ENCODE peak calls at places on chromosomes 13 and 19, in four cellular contexts. S is H9, X is H1, M is mesenchymal stem cell. Y is an unnamed sample. For H3K9me3, the result is how much of the 10 kb centered on the place peaks cover.

GRCh38 chr19:1125601-1126533 is 22.1 kb downstream of the GPX4 start:
- DNase-seq in M (no peak), S (no peak), X (no peak), Y (no peak)

GRCh38 chr19:47432499-47432898 is 13.2 kb upstream of the MEIS3 start:
- DNase-seq in X (no peak), S (no peak), M (no peak), Y (no peak)

GRCh38 chr19:12779162-12779993 is 4.0 kb upstream of the HOOK2 start:
- DNase-seq in X (no peak), M (peak), S (no peak), Y (no peak)

GRCh38 chr13:35994131-35994966 is 136.8 kb downstream of the DCLK1 start:
- DNase-seq in S (no peak), M (no peak), X (no peak), Y (no peak)

GRCh38 chr19:31503211-31503610 is 154.0 kb upstream of the TSHZ3 start:
- DNase-seq in M (no peak), S (no peak), X (peak), Y (no peak)

GRCh38 chr19:54449701-54450069 is 686 bp downstream of the LENG8 start:
- DNase-seq in M (peak), X (no peak), S (no peak), Y (no peak)

GRCh38 chr13:73090116-73090811 is 31.5 kb downstream of the KLF5 start:
- DNase-seq in M (peak), X (no peak), S (peak), Y (no peak)

GRCh38 chr19:21460686-21461085 is 44.7 kb upstream of the ZNF429 start:
- DNase-seq in M (no peak), X (no peak), S (no peak), Y (no peak)

GRCh38 chr19:57747472-57747807 is 825 bp downstream of the ZNF776 start:
- DNase-seq in X (no peak), M (peak), S (no peak), Y (no peak)

GRCh38 chr13:108227651-108228272 is 9.6 kb downstream of the ABHD13 start:
- DNase-seq in X (no peak), S (no peak), M (peak), Y (no peak)

GRCh38 chr13:48731957-48732569 is 78.3 kb downstream of the CYSLTR2 start:
- DNase-seq in S (peak), X (peak), M (no peak), Y (peak)

GRCh38 chr19:1001538-1002166 is 1.4 kb downstream of the GRIN3B start:
- DNase-seq in X (peak), M (peak), S (peak), Y (peak)

GRCh38 chr19:45999653-46000121 is 4.4 kb downstream of the CCDC61 start:
- DNase-seq in S (peak), X (peak), M (peak), Y (no peak)

GRCh38 chr13:54574791-54575190 is 1546.2 kb downstream of the OLFM4 start:
- DNase-seq in M (peak), X (no peak), S (no peak), Y (no peak)

GRCh38 chr19:31066385-31066784 is 282.9 kb downstream of the TSHZ3 start:
- DNase-seq in S (no peak), X (no peak), M (peak), Y (no peak)

GRCh38 chr19:40269216-40269940 is 15.8 kb downstream of the AKT2 start:
- DNase-seq in X (no peak), S (no peak), M (no peak), Y (no peak)

GRCh38 chr13:47508518-47509228 is 492.4 kb downstream of the SUCLA2 start:
- DNase-seq in M (no peak), S (no peak), X (no peak), Y (no peak)

GRCh38 chr19:1098177-1099051 is 3.2 kb upstream of the POLR2E start:
- DNase-seq in M (no peak), S (no peak), X (no peak), Y (no peak)

GRCh38 chr13:21297452-21297851 is 121.0 kb downstream of the MRPL57 start:
- DNase-seq in X (no peak), M (peak), S (no peak), Y (peak)

GRCh38 chr19:52369463-52370340 is at the start of gene ZNF880:
- DNase-seq in M (peak), S (peak), X (peak), Y (peak)

GRCh38 chr19:47210689-47211316 is 20.2 kb downstream of the BBC3 start:
- DNase-seq in S (peak), X (peak), M (peak), Y (peak)

GRCh38 chr13:33633701-33634525 is 184.0 kb upstream of the RFC3 start:
- DNase-seq in S (no peak), M (peak), X (no peak), Y (no peak)

GRCh38 chr13:68358218-68358817 is 1128.2 kb upstream of the PCDH9 start:
- DNase-seq in M (no peak), X (no peak), S (no peak), Y (no peak)

GRCh38 chr13:112725346-112726017 is 35.6 kb downstream of the ATP11A start:
- DNase-seq in S (peak), X (no peak), M (no peak), Y (no peak)

GRCh38 chr13:21688056-21688455 is 17.2 kb downstream of the FGF9 start:
- DNase-seq in M (no peak), X (no peak), S (no peak), Y (no peak)

GRCh38 chr19:43527860-43528622 is 1.0 kb upstream of the ETHE1 start:
- DNase-seq in M (peak), S (no peak), X (no peak), Y (no peak)

GRCh38 chr13:66977156-66977555 is 253.0 kb downstream of the PCDH9 start:
- DNase-seq in S (no peak), X (no peak), M (no peak), Y (no peak)

GRCh38 chr19:23377276-23377675 is 18.0 kb downstream of the ZNF91 start:
- DNase-seq in M (no peak), X (no peak), S (no peak), Y (no peak)

GRCh38 chr19:2532252-2533071 is 56.5 kb downstream of the GADD45B start:
- DNase-seq in X (no peak), M (peak), S (no peak), Y (no peak)

GRCh38 chr19:18644144-18645034 is 7.6 kb downstream of the KLHL26 start:
- DNase-seq in S (no peak), X (no peak), M (no peak), Y (no peak)

GRCh38 chr13:101144808-101145419 is 271.4 kb downstream of the NALCN start:
- DNase-seq in S (no peak), X (no peak), M (peak), Y (peak)

GRCh38 chr13:37109080-37109678 is 3.7 kb upstream of the CSNK1A1L start:
- DNase-seq in S (no peak), X (no peak), M (peak), Y (peak)

GRCh38 chr19:47229674-47230121 is 1.3 kb downstream of the BBC3 start:
- DNase-seq in M (peak), S (no peak), X (no peak), Y (no peak)

GRCh38 chr19:31349160-31349881 is at the start of gene TSHZ3:
- DNase-seq in M (peak), X (peak), S (peak), Y (no peak)

GRCh38 chr13:26699197-26699490 is 61.4 kb downstream of the GPR12 start:
- DNase-seq in X (no peak), S (no peak), M (no peak), Y (no peak)

GRCh38 chr13:26695891-26696311 is 64.7 kb downstream of the GPR12 start:
- DNase-seq in M (no peak), S (no peak), X (no peak), Y (no peak)

GRCh38 chr13:26695360-26695705 is 65.3 kb downstream of the GPR12 start:
- DNase-seq in X (no peak), M (no peak), S (no peak), Y (no peak)

GRCh38 chr13:26697069-26697955 is 63.3 kb downstream of the GPR12 start:
- DNase-seq in S (no peak), M (no peak), X (no peak), Y (no peak)

DNA sequence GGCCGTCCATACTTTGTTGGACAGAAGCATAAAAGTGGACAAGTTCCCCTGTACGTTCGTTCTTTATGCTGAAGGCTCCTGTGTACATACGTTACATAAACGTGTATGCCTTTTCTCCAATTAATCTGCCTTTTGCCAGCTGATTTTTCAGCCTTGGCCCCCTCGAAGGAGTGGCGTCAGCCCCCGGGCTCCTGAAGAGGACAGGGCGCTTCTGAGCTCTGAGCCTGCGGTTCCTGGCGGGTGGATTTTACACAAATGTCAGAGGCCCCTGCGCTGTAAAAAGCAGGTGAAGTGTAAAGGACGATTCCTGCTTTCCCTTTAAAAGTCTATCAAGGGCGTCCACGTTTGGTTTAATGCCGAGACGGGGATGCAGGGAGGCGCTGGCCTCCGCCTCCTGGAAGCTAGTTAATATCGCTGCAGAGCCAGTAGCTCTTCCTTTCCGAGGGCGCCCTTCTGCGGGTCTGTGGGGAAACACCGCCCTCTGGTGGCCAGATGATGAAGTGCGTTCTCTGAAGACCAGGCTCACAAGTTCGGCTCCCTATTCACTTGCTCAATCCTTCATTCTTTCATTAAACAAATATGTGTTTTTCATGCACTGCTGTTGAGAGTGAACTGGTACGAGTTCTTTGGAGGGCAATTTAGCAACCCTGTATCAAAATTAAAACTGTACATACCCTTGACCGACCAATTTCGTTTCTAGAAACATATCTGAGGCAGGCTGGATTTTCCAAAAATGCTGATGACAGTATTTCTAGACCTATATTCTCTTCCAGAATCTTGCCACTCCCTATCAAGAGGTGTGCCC is 62.0 kb downstream of the GPR12 start:
- DNase-seq in S (peak), X (peak), M (peak), Y (peak)
- H2AFZ ChIP-seq in S (peak), X (peak), M (peak), Y (peak)

GRCh38 chr19:34134190-34135032 is 37.9 kb upstream of the LSM14A start:
- DNase-seq in S (peak), M (peak), X (peak), Y (peak)
- H2BK15ac ChIP-seq in S (no peak), M (no peak), X (peak), Y (no peak)

GRCh38 chr13:99677388-99677951 is 176.2 kb downstream of the TM9SF2 start:
- DNase-seq in S (no peak), X (no peak), M (no peak), Y (no peak)
- H3K9me3 ChIP-seq in S (under half), X (under half), M (under half), Y (under half)

GRCh38 chr19:10864538-10864899 is 6.8 kb upstream of the CARM1 start:
- DNase-seq in S (peak), M (peak), X (peak), Y (peak)

GRCh38 chr19:10862561-10863106 is 8.7 kb upstream of the CARM1 start:
- DNase-seq in S (no peak), X (no peak), M (no peak), Y (no peak)

GRCh38 chr19:10866495-10866894 is 4.9 kb upstream of the CARM1 start:
- DNase-seq in X (no peak), S (no peak), M (no peak), Y (no peak)

GRCh38 chr19:10861118-10861651 is 10.2 kb upstream of the CARM1 start:
- DNase-seq in X (peak), M (peak), S (peak), Y (no peak)

GRCh38 chr19:10863107-10863700 is 8.1 kb upstream of the CARM1 start:
- DNase-seq in X (no peak), M (peak), S (no peak), Y (no peak)
- H2AFZ ChIP-seq in X (no peak), M (peak), S (no peak), Y (peak)

GRCh38 chr19:38276942-38277517 is 12.7 kb downstream of the SPINT2 start:
- DNase-seq in M (no peak), S (no peak), X (no peak), Y (no peak)

GRCh38 chr19:38277549-38277948 is 13.2 kb downstream of the SPINT2 start:
- DNase-seq in X (no peak), S (no peak), M (peak), Y (no peak)

GRCh38 chr19:38280030-38280921 is 15.9 kb downstream of the SPINT2 start:
- DNase-seq in S (no peak), X (no peak), M (no peak), Y (no peak)

GRCh38 chr19:38278751-38279150 is 14.4 kb downstream of the SPINT2 start:
- DNase-seq in S (no peak), M (peak), X (no peak), Y (no peak)

DNA sequence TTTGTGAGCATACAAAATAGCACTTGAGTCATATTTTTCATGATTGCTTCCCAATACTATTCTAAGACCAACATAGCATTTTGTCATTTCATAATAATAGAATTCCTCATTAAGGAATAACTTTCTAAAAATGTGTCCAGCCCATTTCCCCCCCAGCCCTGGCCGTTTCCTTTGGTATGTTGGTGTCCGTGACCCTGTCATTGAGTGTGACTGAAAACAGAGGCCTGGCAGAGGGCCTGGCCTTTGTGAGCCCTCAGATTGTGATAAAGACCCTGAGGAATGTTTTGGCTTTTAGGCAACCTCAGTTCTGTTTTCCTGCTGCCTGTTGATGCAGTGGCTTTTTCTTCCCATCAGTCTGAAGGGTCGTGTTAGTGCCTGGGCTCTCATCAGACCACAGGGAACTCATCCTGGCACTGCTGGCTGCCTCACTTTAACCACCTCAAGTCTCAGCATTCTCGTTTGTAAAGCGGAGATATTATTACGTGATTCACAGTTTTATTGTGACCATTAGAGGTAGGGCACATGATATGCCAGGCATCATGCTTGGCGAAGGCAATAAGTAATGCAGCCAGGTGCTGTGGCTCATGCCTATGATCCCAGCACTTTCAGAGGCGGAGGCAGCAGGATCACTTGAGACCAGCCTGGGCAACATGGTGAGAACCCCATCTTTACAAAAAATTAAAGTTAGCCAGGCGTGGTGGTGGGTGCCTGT is 13.8 kb downstream of the SPINT2 start:
- DNase-seq in M (peak), S (no peak), X (no peak), Y (no peak)
- H2BK15ac ChIP-seq in M (no peak), S (no peak), X (no peak), Y (no peak)

GRCh38 chr13:19158006-19158405 is 23.6 kb downstream of the TUBA3C start:
- DNase-seq in S (no peak), X (no peak), M (no peak), Y (no peak)

GRCh38 chr13:19159761-19160420 is 21.7 kb downstream of the TUBA3C start:
- DNase-seq in S (no peak), X (no peak), M (no peak), Y (no peak)

GRCh38 chr13:19158526-19158925 is 23.1 kb downstream of the TUBA3C start:
- DNase-seq in M (no peak), X (no peak), S (no peak), Y (no peak)

GRCh38 chr13:19157461-19157860 is 24.2 kb downstream of the TUBA3C start:
- DNase-seq in S (no peak), M (no peak), X (no peak), Y (no peak)

GRCh38 chr13:19159181-19159580 is 22.4 kb downstream of the TUBA3C start:
- DNase-seq in X (no peak), M (no peak), S (no peak), Y (no peak)
- H3K9me3 ChIP-seq in X (half or more), M (under half), S (half or more), Y (half or more)

Y was measured in neuronal stem cell.